ENCODE peak calls at places on chromosomes 16 and 17, in ten cellular contexts. J, Y, K, V, E, W, X, H, M and P are unnamed samples.

GRCh38 chr17:75365009-75365930 is 40.2 kb downstream of the GRB2 start:
- DNase-seq in J (no peak), Y (no peak), V (no peak), H (no peak), M (no peak), W (peak), E (no peak), K (no peak), X (no peak), P (no peak)

GRCh38 chr16:19711643-19712042 is 6.4 kb downstream of the KNOP1 start:
- DNase-seq in W (no peak), H (no peak), X (no peak), V (no peak), M (no peak), J (no peak), Y (no peak), E (no peak), K (no peak), P (no peak)

GRCh38 chr17:4739122-4740024 is at the start of the genes CXCL16 and ZMYND15:
- DNase-seq in J (peak), H (peak), X (no peak), E (peak), W (peak), Y (no peak), M (peak), V (peak), K (peak), P (peak)

GRCh38 chr17:44081681-44082080 is 11.1 kb downstream of the G6PC3 start:
- DNase-seq in X (no peak), Y (no peak), V (no peak), M (no peak), H (no peak), E (no peak), J (no peak), W (no peak), K (no peak), P (no peak)

GRCh38 chr17:43556292-43556691 is 10.2 kb upstream of the ETV4 start:
- DNase-seq in H (no peak), K (peak), V (no peak), M (no peak), J (no peak), X (no peak), W (no peak), Y (no peak), E (peak), P (no peak)

GRCh38 chr17:36721560-36722120 is 120.3 kb downstream of the MRM1 start:
- DNase-seq in K (no peak), J (no peak), M (no peak), W (no peak), X (no peak), H (no peak), Y (no peak), E (no peak), V (no peak), P (peak)

GRCh38 chr16:8963010-8963824 is 489 bp downstream of the USP7 start:
- DNase-seq in X (no peak), V (peak), K (no peak), E (no peak), W (peak), H (no peak), M (no peak), J (peak), Y (no peak), P (no peak)

GRCh38 chr17:66667491-66668030 is 167.4 kb upstream of the CACNG5 start:
- DNase-seq in Y (no peak), X (no peak), H (no peak), E (no peak), V (no peak), M (peak), K (no peak), W (no peak), J (no peak), P (peak)

GRCh38 chr16:528111-529011 is 849 bp downstream of the CAPN15 start:
- DNase-seq in M (no peak), K (peak), V (no peak), H (no peak), W (peak), X (no peak), E (peak), J (peak), Y (no peak), P (no peak)

GRCh38 chr17:4733073-4733531 is 1.9 kb downstream of the MED11 start:
- DNase-seq in Y (peak), V (no peak), K (no peak), J (no peak), X (no peak), M (peak), H (no peak), W (peak), E (no peak), P (peak)

GRCh38 chr16:72844225-72844920 is 203.6 kb downstream of the ZFHX3 start:
- DNase-seq in X (no peak), Y (no peak), H (no peak), E (no peak), V (no peak), M (peak), K (no peak), W (no peak), J (no peak), P (peak)

GRCh38 chr16:74771656-74772315 is 2.8 kb downstream of the FA2H start:
- DNase-seq in X (no peak), H (no peak), E (no peak), Y (no peak), K (no peak), J (no peak), W (peak), V (no peak), M (peak), P (peak)

GRCh38 chr16:82655315-82655714 is 28.5 kb downstream of the CDH13 start:
- DNase-seq in V (no peak), K (no peak), M (no peak), H (no peak), J (no peak), E (no peak), W (no peak), X (no peak), Y (no peak), P (peak)

GRCh38 chr17:29909604-29910003 is 20.4 kb downstream of the SSH2 start:
- DNase-seq in M (no peak), H (no peak), V (no peak), X (no peak), K (peak), W (no peak), E (no peak), Y (no peak), J (no peak), P (no peak)

GRCh38 chr16:56400458-56400857 is 24.9 kb downstream of the AMFR start:
- DNase-seq in E (no peak), X (no peak), V (no peak), Y (no peak), J (no peak), M (no peak), W (no peak), K (no peak), H (no peak), P (no peak)

GRCh38 chr16:56399492-56399891 is 25.9 kb downstream of the AMFR start:
- DNase-seq in X (no peak), V (no peak), K (no peak), H (no peak), E (no peak), J (no peak), Y (no peak), W (no peak), M (no peak), P (no peak)

GRCh38 chr16:56399047-56399446 is 26.3 kb downstream of the AMFR start:
- DNase-seq in K (no peak), M (no peak), H (no peak), W (no peak), X (no peak), Y (no peak), J (no peak), V (no peak), E (no peak), P (no peak)

GRCh38 chr16:56405977-56406376 is 19.4 kb downstream of the AMFR start:
- DNase-seq in K (no peak), J (no peak), V (no peak), E (no peak), X (no peak), Y (no peak), M (no peak), H (no peak), W (no peak), P (no peak)

DNA sequence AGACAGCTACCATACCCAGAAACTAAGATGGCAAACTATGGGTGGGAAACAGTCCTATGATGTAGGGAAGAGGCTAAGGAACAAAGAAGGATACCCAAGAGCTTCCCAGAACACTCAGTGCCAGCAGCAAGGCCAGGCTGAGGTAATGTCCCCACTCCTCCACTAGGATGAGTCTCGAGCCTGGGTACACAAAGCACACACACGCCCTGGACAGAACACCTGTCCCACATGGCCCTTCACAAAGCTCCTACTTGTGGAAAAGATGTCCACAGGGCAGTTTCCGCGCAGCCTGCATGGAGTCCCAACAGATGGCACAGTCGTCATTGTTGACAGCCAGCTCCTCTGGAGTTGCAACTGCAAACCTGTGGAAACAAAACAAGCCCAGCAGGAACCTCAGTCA is 23.9 kb downstream of the AMFR start:
- DNase-seq in V (no peak), M (peak), W (peak), E (no peak), X (peak), J (no peak), H (no peak), K (no peak), Y (peak), P (no peak)
- TF ChIP-seq CTCF in V (no peak), M (no peak), W (peak), E (no peak), X (peak), J (no peak), H (peak), K (no peak), Y (peak), P (no peak)

GRCh38 chr16:24538756-24539294 is 541 bp upstream of the RBBP6 start:
- DNase-seq in H (no peak), W (no peak), K (no peak), X (no peak), J (no peak), E (no peak), M (no peak), V (no peak), Y (peak), P (no peak)

GRCh38 chr16:24534634-24535033 is 4.7 kb upstream of the RBBP6 start:
- DNase-seq in Y (peak), K (peak), V (no peak), H (no peak), J (no peak), E (no peak), X (no peak), M (no peak), W (no peak), P (no peak)

GRCh38 chr16:24536671-24537070 is 2.7 kb upstream of the RBBP6 start:
- DNase-seq in J (no peak), E (no peak), X (no peak), V (no peak), W (no peak), K (no peak), H (no peak), M (no peak), Y (peak), P (no peak)

GRCh38 chr16:24537474-24538337 is 1.7 kb upstream of the RBBP6 start:
- DNase-seq in V (no peak), Y (peak), X (no peak), M (no peak), W (peak), E (no peak), H (no peak), J (no peak), K (no peak), P (no peak)

GRCh38 chr16:24535827-24536226 is 3.5 kb upstream of the RBBP6 start:
- DNase-seq in V (no peak), W (no peak), E (no peak), M (no peak), Y (peak), H (no peak), X (no peak), K (no peak), J (no peak), P (no peak)
- TF ChIP-seq CTCF in V (no peak), W (no peak), E (no peak), M (no peak), Y (peak), H (no peak), X (no peak), K (no peak), J (no peak), P (no peak)

DNA sequence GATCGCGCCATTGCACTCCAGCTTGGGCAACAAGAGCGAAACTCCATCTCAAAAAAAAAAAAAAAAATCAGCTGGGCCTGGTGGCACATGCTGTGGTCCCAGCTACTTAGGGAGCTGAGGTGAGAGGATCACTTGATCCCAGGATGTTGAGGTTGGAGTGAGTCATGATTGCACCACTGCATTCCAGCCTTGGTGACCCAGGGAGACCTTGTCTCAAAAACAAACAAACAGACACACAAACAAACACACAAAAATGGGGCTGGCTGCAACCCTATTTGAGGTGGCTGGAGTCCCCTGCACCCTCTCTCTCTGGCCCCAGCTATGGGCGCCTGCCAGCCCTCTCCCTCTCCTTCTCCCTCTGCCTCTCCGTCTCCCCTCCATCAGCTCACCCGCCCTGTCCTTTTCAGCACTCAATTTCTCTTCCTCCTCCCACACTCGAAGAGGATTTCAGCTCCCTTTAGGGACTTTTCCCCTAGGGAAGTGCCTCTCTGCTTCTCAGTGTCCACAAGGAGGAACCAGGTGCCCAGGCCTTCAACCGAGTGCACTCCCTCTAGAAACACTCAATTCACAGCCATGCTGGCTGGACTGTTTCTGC is 17.5 kb upstream of the TFAP4 start:
- DNase-seq in W (no peak), H (no peak), E (no peak), X (peak), Y (peak), J (no peak), V (no peak), M (peak), K (peak), P (no peak)
- TF ChIP-seq CTCF in W (no peak), H (no peak), E (no peak), X (no peak), Y (peak), J (no peak), V (no peak), M (no peak), K (peak), P (no peak)

GRCh38 chr16:86508028-86508946 is 2.0 kb upstream of the FOXF1 start:
- DNase-seq in J (no peak), H (no peak), Y (no peak), M (no peak), X (no peak), K (no peak), V (no peak), W (no peak), E (no peak), P (no peak)
- TF ChIP-seq CTCF in J (no peak), H (no peak), Y (no peak), M (no peak), X (no peak), K (no peak), V (no peak), W (no peak), E (no peak), P (no peak)

DNA sequence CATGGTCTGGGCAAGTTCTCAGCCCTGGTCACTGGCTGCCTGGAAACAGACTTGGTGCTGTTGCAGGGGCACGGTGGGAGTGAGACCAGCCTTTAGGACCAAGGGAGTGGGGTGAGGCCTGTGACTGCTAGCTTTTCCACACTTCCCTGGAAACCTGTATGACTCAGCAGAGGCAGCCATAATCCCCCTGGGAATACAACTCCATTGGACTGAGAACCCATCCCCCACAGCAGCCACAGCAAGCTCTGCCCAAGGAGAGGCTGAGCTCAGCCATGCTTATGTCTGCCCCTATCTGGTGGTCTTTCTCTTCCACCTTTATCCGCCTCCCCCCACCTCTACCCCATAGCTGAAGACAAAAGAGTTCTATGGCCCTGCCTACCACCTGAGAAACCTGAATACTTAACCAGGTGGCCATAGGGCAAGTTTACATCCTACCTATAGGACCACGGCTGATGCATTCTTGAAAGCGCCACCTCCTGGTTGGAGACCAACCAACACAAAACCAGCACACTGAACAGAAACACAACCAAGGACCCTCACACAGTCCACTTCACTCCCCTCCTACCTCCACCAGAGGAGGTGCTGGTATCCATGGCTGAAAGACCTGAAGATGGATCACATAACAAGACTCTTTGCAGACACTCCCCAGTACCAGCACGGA is 816.2 kb upstream of the SOX9 start:
- DNase-seq in V (no peak), M (no peak), E (no peak), Y (no peak), J (no peak), X (no peak), K (no peak), H (no peak), W (no peak), P (no peak)
- TF ChIP-seq CTCF in V (no peak), M (no peak), E (no peak), Y (no peak), J (no peak), X (no peak), K (no peak), H (no peak), W (peak), P (no peak)

DNA sequence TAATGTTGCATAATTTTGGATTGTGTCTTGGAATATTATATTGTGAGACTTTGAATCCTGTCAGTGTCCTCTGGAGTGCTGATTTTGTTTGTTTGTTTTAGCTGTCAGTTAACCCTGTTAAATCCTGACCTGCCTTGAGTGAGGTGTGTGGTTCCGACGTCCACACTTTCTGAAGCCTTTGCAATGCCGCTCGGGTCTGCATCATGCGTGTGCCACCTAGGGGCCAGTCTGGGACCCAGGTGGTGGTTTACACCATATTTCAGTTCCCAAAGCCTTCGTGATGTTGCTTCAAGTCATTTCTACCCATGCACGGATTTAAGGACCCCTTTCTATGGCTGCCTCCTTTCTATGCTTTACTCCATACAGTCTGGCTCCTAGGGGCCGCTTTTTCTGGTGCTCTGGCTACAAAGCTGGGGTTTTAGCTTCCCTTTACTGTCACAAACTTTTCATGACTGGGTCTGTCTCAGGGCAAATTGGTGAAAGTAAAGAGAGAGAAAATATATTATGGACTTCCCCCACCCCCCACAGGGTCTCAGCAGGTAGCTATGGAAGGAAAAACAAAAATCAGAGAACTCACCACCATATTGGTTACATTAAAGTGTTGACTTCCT is 11.4 kb upstream of the OR4D1 start:
- DNase-seq in Y (peak), V (no peak), W (peak), M (no peak), J (no peak), X (no peak), H (no peak), E (no peak), K (peak), P (no peak)
- TF ChIP-seq CTCF in Y (peak), V (peak), W (peak), M (no peak), J (no peak), X (no peak), H (peak), E (no peak), K (peak), P (peak)